ENCODE peak calls at places on chromosome 13, in eight cellular contexts. K, Y, S, U, H, I, X and D are unnamed samples.

GRCh38 chr13:51271008-51271407 is 48.8 kb downstream of the FAM124A start:
- DNase-seq in K (no peak), Y (no peak), S (peak; percentile 13), U (no peak), H (no peak), I (peak; percentile 14), X (no peak), D (no peak)

GRCh38 chr13:54018485-54018884 is 989.9 kb downstream of the OLFM4 start:
- DNase-seq in K (no peak), Y (no peak), S (no peak), U (no peak), H (no peak), I (no peak), X (no peak), D (no peak)

GRCh38 chr13:36806102-36806501 is 12.9 kb upstream of the RFXAP start:
- DNase-seq in K (peak; percentile 25), Y (no peak), S (no peak), U (no peak), H (no peak), I (no peak), X (no peak), D (no peak)

GRCh38 chr13:51235756-51236564 is 13.8 kb downstream of the FAM124A start:
- DNase-seq in K (no peak), Y (no peak), S (no peak), U (no peak), H (no peak), I (peak; percentile 80), X (no peak), D (no peak)

GRCh38 chr13:113491418-113491883 is 940 bp upstream of the DCUN1D2 start:
- DNase-seq in K (peak; percentile 55), Y (peak; percentile 32), S (peak; percentile 70), U (no peak), H (no peak), I (peak; percentile 77), X (peak; percentile 61), D (no peak)

GRCh38 chr13:81760316-81760715 is 1419.4 kb upstream of the SPRY2 start:
- DNase-seq in K (no peak), Y (no peak), S (no peak), U (no peak), H (no peak), I (no peak), X (no peak), D (no peak)

GRCh38 chr13:40784540-40784939 is 4.9 kb upstream of the SLC25A15 start:
- DNase-seq in K (no peak), Y (no peak), S (no peak), U (no peak), H (no peak), I (no peak), X (no peak), D (no peak)

GRCh38 chr13:110445183-110445582 is 116.3 kb downstream of the RAB20 start:
- DNase-seq in K (peak; percentile 48), Y (peak; percentile 44), S (no peak), U (no peak), H (no peak), I (no peak), X (no peak), D (no peak)

GRCh38 chr13:48594080-48594815 is 59.5 kb upstream of the CYSLTR2 start:
- DNase-seq in K (no peak), Y (no peak), S (no peak), U (no peak), H (no peak), I (peak; percentile 61), X (no peak), D (no peak)

GRCh38 chr13:48591889-48592725 is 59.2 kb upstream of the RCBTB2 start:
- DNase-seq in K (no peak), Y (no peak), S (no peak), U (no peak), H (no peak), I (no peak), X (no peak), D (no peak)

GRCh38 chr13:48596128-48596429 is 57.6 kb upstream of the CYSLTR2 start:
- DNase-seq in K (no peak), Y (no peak), S (no peak), U (no peak), H (no peak), I (no peak), X (no peak), D (no peak)

GRCh38 chr13:48593551-48593950 is 60.2 kb upstream of the CYSLTR2 start:
- DNase-seq in K (no peak), Y (no peak), S (no peak), U (no peak), H (no peak), I (no peak), X (no peak), D (no peak)

GRCh38 chr13:48595330-48596127 is 58.2 kb upstream of the CYSLTR2 start:
- DNase-seq in K (no peak), Y (peak; percentile 48), S (peak; percentile 50), U (no peak), H (peak; percentile 44), I (peak; percentile 83), X (peak; percentile 83), D (peak; percentile 14)
- TF ChIP-seq CTCF in K (peak; percentile 28), Y (peak; percentile 48), S (peak; percentile 95), U (peak; percentile 64), H (peak; percentile 72), I (peak; percentile 91), X (peak; percentile 51), D (peak; percentile 52)

GRCh38 chr13:98394820-98395510 is 181.9 kb downstream of the STK24 start:
- DNase-seq in K (no peak), Y (no peak), S (no peak), U (no peak), H (no peak), I (no peak), X (no peak), D (no peak)

GRCh38 chr13:98399756-98400155 is 177.2 kb downstream of the STK24 start:
- DNase-seq in K (no peak), Y (no peak), S (no peak), U (no peak), H (peak; percentile 47), I (no peak), X (no peak), D (no peak)

GRCh38 chr13:98397861-98398260 is 179.0 kb downstream of the STK24 start:
- DNase-seq in K (no peak), Y (no peak), S (no peak), U (no peak), H (no peak), I (no peak), X (no peak), D (no peak)

GRCh38 chr13:98396071-98396710 is 180.7 kb downstream of the STK24 start:
- DNase-seq in K (no peak), Y (no peak), S (no peak), U (no peak), H (no peak), I (peak; percentile 34), X (no peak), D (no peak)

GRCh38 chr13:98397221-98397620 is 179.7 kb downstream of the STK24 start:
- DNase-seq in K (no peak), Y (no peak), S (no peak), U (no peak), H (no peak), I (no peak), X (no peak), D (no peak)
- TF ChIP-seq CTCF in K (no peak), Y (no peak), S (no peak), U (peak; percentile 16), H (no peak), I (no peak), X (no peak), D (peak; percentile 46)

GRCh38 chr13:21620858-21621257 is 16.9 kb upstream of the MICU2 start:
- DNase-seq in K (no peak), Y (no peak), S (no peak), U (no peak), H (no peak), I (no peak), X (no peak), D (no peak)

GRCh38 chr13:21619633-21620220 is 15.8 kb upstream of the MICU2 start:
- DNase-seq in K (no peak), Y (no peak), S (no peak), U (no peak), H (no peak), I (no peak), X (no peak), D (no peak)

DNA sequence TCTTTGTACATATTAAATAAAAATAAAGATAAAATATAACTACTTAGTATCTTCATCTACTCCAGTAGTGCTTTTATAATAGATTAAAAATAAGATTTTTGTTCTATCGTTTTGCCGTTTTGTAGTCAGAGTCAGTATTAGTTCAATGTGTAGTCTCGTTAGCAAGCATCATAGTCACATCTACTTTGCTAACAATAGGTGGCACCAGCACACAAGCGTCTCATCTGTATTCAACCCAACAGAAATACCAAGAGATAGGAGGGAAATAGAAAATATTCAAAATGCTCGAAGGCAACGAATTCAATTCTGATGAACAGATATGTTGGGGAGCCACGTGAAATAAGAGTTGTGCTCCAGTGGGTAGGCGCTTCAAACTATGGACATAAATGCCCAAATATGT is 21.4 kb upstream of the MICU2 start:
- DNase-seq in K (peak; percentile 25), Y (peak; percentile 58), S (no peak), U (no peak), H (no peak), I (no peak), X (peak; percentile 47), D (no peak)
- TF ChIP-seq CTCF in K (no peak), Y (peak; percentile 54), S (peak; percentile 28), U (peak; percentile 39), H (peak; percentile 36), I (peak; percentile 63), X (no peak), D (peak; percentile 18)

GRCh38 chr13:80367473-80367872 is 26.5 kb upstream of the SPRY2 start:
- DNase-seq in K (no peak), Y (no peak), S (no peak), U (no peak), H (no peak), I (no peak), X (no peak), D (no peak)

GRCh38 chr13:80361298-80361697 is 20.4 kb upstream of the SPRY2 start:
- DNase-seq in K (no peak), Y (no peak), S (no peak), U (no peak), H (no peak), I (no peak), X (no peak), D (no peak)

GRCh38 chr13:80362488-80362887 is 21.6 kb upstream of the SPRY2 start:
- DNase-seq in K (no peak), Y (no peak), S (no peak), U (no peak), H (no peak), I (no peak), X (no peak), D (no peak)

GRCh38 chr13:80361883-80362327 is 21.0 kb upstream of the SPRY2 start:
- DNase-seq in K (no peak), Y (peak; percentile 25), S (no peak), U (no peak), H (no peak), I (peak; percentile 80), X (no peak), D (no peak)

DNA sequence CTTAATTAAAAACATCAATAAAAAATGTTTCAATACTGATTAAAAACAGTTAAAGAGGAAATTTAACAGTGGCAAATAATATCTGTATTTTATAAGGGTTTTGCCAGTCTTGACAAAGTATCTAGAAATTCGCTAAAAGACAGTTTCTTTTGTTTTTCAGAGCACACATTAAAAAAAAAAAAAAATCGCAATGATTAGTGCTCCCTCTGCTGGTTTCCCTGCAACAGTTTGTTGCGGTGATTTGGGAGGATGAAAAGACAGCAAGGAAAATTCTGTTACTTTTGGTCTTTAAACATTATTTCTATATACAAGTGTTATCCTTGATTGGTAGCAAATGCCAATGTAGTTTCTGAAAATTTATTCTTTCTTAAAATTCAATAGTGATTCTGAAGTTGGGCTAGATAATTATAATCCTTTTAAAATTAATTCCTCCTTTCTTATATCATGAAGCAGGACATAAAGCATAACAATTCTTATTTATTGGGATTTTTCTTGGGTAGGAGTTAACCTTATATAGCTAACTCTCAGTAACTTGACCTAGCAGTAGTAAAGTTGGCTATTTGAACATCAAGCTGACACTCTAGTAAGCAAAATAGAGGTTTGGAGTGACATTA is 23.1 kb upstream of the SPRY2 start:
- DNase-seq in K (no peak), Y (peak; percentile 29), S (no peak), U (no peak), H (no peak), I (no peak), X (no peak), D (no peak)
- TF ChIP-seq CTCF in K (peak; percentile 66), Y (peak; percentile 71), S (peak; percentile 53), U (peak; percentile 76), H (peak; percentile 72), I (peak; percentile 92), X (peak; percentile 65), D (peak; percentile 79)